ENCODE peak calls at places on chromosome 7, in nine cellular contexts. One of them, this sample, is unnamed.
A peak's percentile ranks its signal among the peaks of the same experiment; 100 is the strongest.

GRCh38 chr7:134290286-134290685 is 26.4 kb downstream of the SLC35B4 start:
- DNase-seq in Daoy: peak; percentile 25
- DNase-seq in cardiac fibroblast: peak; percentile 58
- DNase-seq in SJSA1: no peak
- DNase-seq in stimulated activated CD4-positive, alpha-beta T cell treated with anti-CD3 and anti-CD28 coated beads, Interleukin-15, amount 100 ng/mL, for 1 hour: no peak
- DNase-seq in islet precursor cell: no peak
- DNase-seq in T-helper 22 cell: no peak
- DNase-seq in right lobe of liver: no peak
- DNase-seq in stimulated activated CD8-positive, alpha-beta memory T cell treated with anti-CD3 and anti-CD28 coated beads, Interleukin-2, amount 100 ng/mL, for 48 hours: no peak
- DNase-seq in this sample: no peak

GRCh38 chr7:47465191-47465590 is 116.7 kb downstream of the TNS3 start:
- DNase-seq in islet precursor cell: no peak
- DNase-seq in stimulated activated CD4-positive, alpha-beta T cell treated with anti-CD3 and anti-CD28 coated beads, Interleukin-15, amount 100 ng/mL, for 1 hour: no peak
- DNase-seq in T-helper 22 cell: no peak
- DNase-seq in stimulated activated CD8-positive, alpha-beta memory T cell treated with anti-CD3 and anti-CD28 coated beads, Interleukin-2, amount 100 ng/mL, for 48 hours: no peak
- DNase-seq in Daoy: no peak
- DNase-seq in right lobe of liver: no peak
- DNase-seq in cardiac fibroblast: peak; percentile 24
- DNase-seq in SJSA1: no peak
- DNase-seq in this sample: no peak

GRCh38 chr7:77258593-77258992 is 59.0 kb upstream of the FGL2 start:
- DNase-seq in stimulated activated CD4-positive, alpha-beta T cell treated with anti-CD3 and anti-CD28 coated beads, Interleukin-15, amount 100 ng/mL, for 1 hour: no peak
- DNase-seq in right lobe of liver: no peak
- DNase-seq in Daoy: no peak
- DNase-seq in islet precursor cell: no peak
- DNase-seq in cardiac fibroblast: no peak
- DNase-seq in SJSA1: no peak
- DNase-seq in stimulated activated CD8-positive, alpha-beta memory T cell treated with anti-CD3 and anti-CD28 coated beads, Interleukin-2, amount 100 ng/mL, for 48 hours: no peak
- DNase-seq in T-helper 22 cell: no peak
- DNase-seq in this sample: no peak

GRCh38 chr7:117048114-117048853 is 95.0 kb downstream of the ST7 start:
- DNase-seq in SJSA1: no peak
- DNase-seq in islet precursor cell: no peak
- DNase-seq in stimulated activated CD8-positive, alpha-beta memory T cell treated with anti-CD3 and anti-CD28 coated beads, Interleukin-2, amount 100 ng/mL, for 48 hours: no peak
- DNase-seq in cardiac fibroblast: no peak
- DNase-seq in T-helper 22 cell: no peak
- DNase-seq in stimulated activated CD4-positive, alpha-beta T cell treated with anti-CD3 and anti-CD28 coated beads, Interleukin-15, amount 100 ng/mL, for 1 hour: no peak
- DNase-seq in Daoy: no peak
- DNase-seq in right lobe of liver: no peak
- DNase-seq in this sample: no peak

GRCh38 chr7:28002638-28003037 is 178.0 kb downstream of the JAZF1 start:
- DNase-seq in islet precursor cell: no peak
- DNase-seq in cardiac fibroblast: peak; percentile 46
- DNase-seq in stimulated activated CD8-positive, alpha-beta memory T cell treated with anti-CD3 and anti-CD28 coated beads, Interleukin-2, amount 100 ng/mL, for 48 hours: no peak
- DNase-seq in stimulated activated CD4-positive, alpha-beta T cell treated with anti-CD3 and anti-CD28 coated beads, Interleukin-15, amount 100 ng/mL, for 1 hour: no peak
- DNase-seq in T-helper 22 cell: no peak
- DNase-seq in right lobe of liver: no peak
- DNase-seq in SJSA1: no peak
- DNase-seq in Daoy: peak; percentile 45
- DNase-seq in this sample: peak; percentile 22

GRCh38 chr7:132785861-132786260 is 209.6 kb upstream of the PLXNA4 start:
- DNase-seq in Daoy: no peak
- DNase-seq in right lobe of liver: no peak
- DNase-seq in stimulated activated CD4-positive, alpha-beta T cell treated with anti-CD3 and anti-CD28 coated beads, Interleukin-15, amount 100 ng/mL, for 1 hour: no peak
- DNase-seq in islet precursor cell: no peak
- DNase-seq in cardiac fibroblast: no peak
- DNase-seq in stimulated activated CD8-positive, alpha-beta memory T cell treated with anti-CD3 and anti-CD28 coated beads, Interleukin-2, amount 100 ng/mL, for 48 hours: no peak
- DNase-seq in T-helper 22 cell: no peak
- DNase-seq in SJSA1: no peak
- DNase-seq in this sample: no peak

GRCh38 chr7:16801111-16801542 is 3.7 kb downstream of the AGR2 start:
- DNase-seq in stimulated activated CD4-positive, alpha-beta T cell treated with anti-CD3 and anti-CD28 coated beads, Interleukin-15, amount 100 ng/mL, for 1 hour: no peak
- DNase-seq in T-helper 22 cell: no peak
- DNase-seq in Daoy: peak; percentile 73
- DNase-seq in islet precursor cell: no peak
- DNase-seq in stimulated activated CD8-positive, alpha-beta memory T cell treated with anti-CD3 and anti-CD28 coated beads, Interleukin-2, amount 100 ng/mL, for 48 hours: no peak
- DNase-seq in cardiac fibroblast: peak; percentile 83
- DNase-seq in right lobe of liver: no peak
- DNase-seq in SJSA1: no peak
- DNase-seq in this sample: peak; percentile 78

GRCh38 chr7:39355664-39356063 is 210.5 kb upstream of the YAE1 start:
- DNase-seq in stimulated activated CD8-positive, alpha-beta memory T cell treated with anti-CD3 and anti-CD28 coated beads, Interleukin-2, amount 100 ng/mL, for 48 hours: no peak
- DNase-seq in cardiac fibroblast: no peak
- DNase-seq in T-helper 22 cell: no peak
- DNase-seq in right lobe of liver: no peak
- DNase-seq in islet precursor cell: no peak
- DNase-seq in SJSA1: no peak
- DNase-seq in stimulated activated CD4-positive, alpha-beta T cell treated with anti-CD3 and anti-CD28 coated beads, Interleukin-15, amount 100 ng/mL, for 1 hour: no peak
- DNase-seq in Daoy: peak; percentile 24
- DNase-seq in this sample: no peak

GRCh38 chr7:133698127-133698526 is 429.0 kb upstream of the LRGUK start:
- DNase-seq in Daoy: no peak
- DNase-seq in cardiac fibroblast: peak; percentile 51
- DNase-seq in right lobe of liver: no peak
- DNase-seq in stimulated activated CD4-positive, alpha-beta T cell treated with anti-CD3 and anti-CD28 coated beads, Interleukin-15, amount 100 ng/mL, for 1 hour: no peak
- DNase-seq in islet precursor cell: peak; percentile 56
- DNase-seq in stimulated activated CD8-positive, alpha-beta memory T cell treated with anti-CD3 and anti-CD28 coated beads, Interleukin-2, amount 100 ng/mL, for 48 hours: no peak
- DNase-seq in SJSA1: peak; percentile 51
- DNase-seq in T-helper 22 cell: no peak
- DNase-seq in this sample: no peak

GRCh38 chr7:38070718-38071117 is 107.3 kb upstream of the STARD3NL start:
- DNase-seq in islet precursor cell: no peak
- DNase-seq in T-helper 22 cell: no peak
- DNase-seq in cardiac fibroblast: peak; percentile 37
- DNase-seq in stimulated activated CD8-positive, alpha-beta memory T cell treated with anti-CD3 and anti-CD28 coated beads, Interleukin-2, amount 100 ng/mL, for 48 hours: no peak
- DNase-seq in stimulated activated CD4-positive, alpha-beta T cell treated with anti-CD3 and anti-CD28 coated beads, Interleukin-15, amount 100 ng/mL, for 1 hour: no peak
- DNase-seq in Daoy: peak; percentile 36
- DNase-seq in SJSA1: no peak
- DNase-seq in right lobe of liver: no peak
- DNase-seq in this sample: no peak

GRCh38 chr7:7816084-7816483 is 97.7 kb upstream of the RPA3 start:
- DNase-seq in T-helper 22 cell: no peak
- DNase-seq in Daoy: no peak
- DNase-seq in stimulated activated CD8-positive, alpha-beta memory T cell treated with anti-CD3 and anti-CD28 coated beads, Interleukin-2, amount 100 ng/mL, for 48 hours: no peak
- DNase-seq in stimulated activated CD4-positive, alpha-beta T cell treated with anti-CD3 and anti-CD28 coated beads, Interleukin-15, amount 100 ng/mL, for 1 hour: no peak
- DNase-seq in right lobe of liver: no peak
- DNase-seq in islet precursor cell: no peak
- DNase-seq in cardiac fibroblast: no peak
- DNase-seq in SJSA1: no peak
- DNase-seq in this sample: no peak

GRCh38 chr7:28207486-28208158 is 27.0 kb upstream of the JAZF1 start:
- DNase-seq in islet precursor cell: no peak
- DNase-seq in cardiac fibroblast: peak; percentile 71
- DNase-seq in stimulated activated CD8-positive, alpha-beta memory T cell treated with anti-CD3 and anti-CD28 coated beads, Interleukin-2, amount 100 ng/mL, for 48 hours: no peak
- DNase-seq in SJSA1: peak; percentile 48
- DNase-seq in Daoy: peak; percentile 79
- DNase-seq in right lobe of liver: no peak
- DNase-seq in T-helper 22 cell: no peak
- DNase-seq in stimulated activated CD4-positive, alpha-beta T cell treated with anti-CD3 and anti-CD28 coated beads, Interleukin-15, amount 100 ng/mL, for 1 hour: no peak
- DNase-seq in this sample: no peak

GRCh38 chr7:35725280-35725680 is 30.3 kb upstream of the HERPUD2 start:
- DNase-seq in cardiac fibroblast: no peak
- DNase-seq in Daoy: no peak
- DNase-seq in SJSA1: no peak
- DNase-seq in stimulated activated CD8-positive, alpha-beta memory T cell treated with anti-CD3 and anti-CD28 coated beads, Interleukin-2, amount 100 ng/mL, for 48 hours: peak; percentile 26
- DNase-seq in stimulated activated CD4-positive, alpha-beta T cell treated with anti-CD3 and anti-CD28 coated beads, Interleukin-15, amount 100 ng/mL, for 1 hour: peak; percentile 8
- DNase-seq in T-helper 22 cell: peak; percentile 77
- DNase-seq in islet precursor cell: no peak
- DNase-seq in right lobe of liver: no peak
- DNase-seq in this sample: no peak

GRCh38 chr7:125090596-125090995 is 161.0 kb upstream of the POT1 start:
- DNase-seq in SJSA1: no peak
- DNase-seq in stimulated activated CD8-positive, alpha-beta memory T cell treated with anti-CD3 and anti-CD28 coated beads, Interleukin-2, amount 100 ng/mL, for 48 hours: no peak
- DNase-seq in islet precursor cell: no peak
- DNase-seq in stimulated activated CD4-positive, alpha-beta T cell treated with anti-CD3 and anti-CD28 coated beads, Interleukin-15, amount 100 ng/mL, for 1 hour: no peak
- DNase-seq in T-helper 22 cell: no peak
- DNase-seq in Daoy: no peak
- DNase-seq in cardiac fibroblast: peak; percentile 2
- DNase-seq in right lobe of liver: no peak
- DNase-seq in this sample: no peak

GRCh38 chr7:5549096-5549896 is 125.7 kb upstream of the TNRC18 start:
- DNase-seq in T-helper 22 cell: no peak
- DNase-seq in right lobe of liver: no peak
- DNase-seq in SJSA1: peak; percentile 75
- DNase-seq in Daoy: peak; percentile 95
- DNase-seq in cardiac fibroblast: peak; percentile 94
- DNase-seq in islet precursor cell: peak; percentile 96
- DNase-seq in stimulated activated CD4-positive, alpha-beta T cell treated with anti-CD3 and anti-CD28 coated beads, Interleukin-15, amount 100 ng/mL, for 1 hour: no peak
- DNase-seq in stimulated activated CD8-positive, alpha-beta memory T cell treated with anti-CD3 and anti-CD28 coated beads, Interleukin-2, amount 100 ng/mL, for 48 hours: no peak
- DNase-seq in this sample: peak; percentile 82

GRCh38 chr7:64313740-64314491 is at the start of gene ZNF736:
- DNase-seq in stimulated activated CD8-positive, alpha-beta memory T cell treated with anti-CD3 and anti-CD28 coated beads, Interleukin-2, amount 100 ng/mL, for 48 hours: peak; percentile 76
- DNase-seq in right lobe of liver: peak; percentile 90
- DNase-seq in islet precursor cell: no peak
- DNase-seq in cardiac fibroblast: peak; percentile 97
- DNase-seq in stimulated activated CD4-positive, alpha-beta T cell treated with anti-CD3 and anti-CD28 coated beads, Interleukin-15, amount 100 ng/mL, for 1 hour: peak; percentile 63
- DNase-seq in T-helper 22 cell: peak; percentile 76
- DNase-seq in Daoy: peak; percentile 98
- DNase-seq in SJSA1: peak; percentile 48
- DNase-seq in this sample: peak; percentile 93

GRCh38 chr7:37322831-37323230 is 125.8 kb downstream of the ELMO1 start:
- DNase-seq in stimulated activated CD8-positive, alpha-beta memory T cell treated with anti-CD3 and anti-CD28 coated beads, Interleukin-2, amount 100 ng/mL, for 48 hours: no peak
- DNase-seq in Daoy: no peak
- DNase-seq in cardiac fibroblast: no peak
- DNase-seq in stimulated activated CD4-positive, alpha-beta T cell treated with anti-CD3 and anti-CD28 coated beads, Interleukin-15, amount 100 ng/mL, for 1 hour: no peak
- DNase-seq in T-helper 22 cell: no peak
- DNase-seq in SJSA1: no peak
- DNase-seq in right lobe of liver: no peak
- DNase-seq in islet precursor cell: no peak
- DNase-seq in this sample: no peak

GRCh38 chr7:19749658-19750057 is 23.8 kb downstream of the TMEM196 start:
- DNase-seq in right lobe of liver: no peak
- DNase-seq in T-helper 22 cell: no peak
- DNase-seq in stimulated activated CD4-positive, alpha-beta T cell treated with anti-CD3 and anti-CD28 coated beads, Interleukin-15, amount 100 ng/mL, for 1 hour: no peak
- DNase-seq in islet precursor cell: no peak
- DNase-seq in SJSA1: no peak
- DNase-seq in cardiac fibroblast: peak; percentile 13
- DNase-seq in stimulated activated CD8-positive, alpha-beta memory T cell treated with anti-CD3 and anti-CD28 coated beads, Interleukin-2, amount 100 ng/mL, for 48 hours: no peak
- DNase-seq in Daoy: peak; percentile 39
- DNase-seq in this sample: no peak

GRCh38 chr7:67593807-67594206 is 597.2 kb downstream of the TYW1 start:
- DNase-seq in stimulated activated CD8-positive, alpha-beta memory T cell treated with anti-CD3 and anti-CD28 coated beads, Interleukin-2, amount 100 ng/mL, for 48 hours: no peak
- DNase-seq in cardiac fibroblast: no peak
- DNase-seq in SJSA1: no peak
- DNase-seq in Daoy: no peak
- DNase-seq in islet precursor cell: no peak
- DNase-seq in T-helper 22 cell: no peak
- DNase-seq in right lobe of liver: no peak
- DNase-seq in stimulated activated CD4-positive, alpha-beta T cell treated with anti-CD3 and anti-CD28 coated beads, Interleukin-15, amount 100 ng/mL, for 1 hour: no peak
- DNase-seq in this sample: no peak

GRCh38 chr7:24825315-24825917 is 68.2 kb upstream of the GSDME start:
- DNase-seq in Daoy: no peak
- DNase-seq in islet precursor cell: no peak
- DNase-seq in T-helper 22 cell: no peak
- DNase-seq in right lobe of liver: no peak
- DNase-seq in stimulated activated CD8-positive, alpha-beta memory T cell treated with anti-CD3 and anti-CD28 coated beads, Interleukin-2, amount 100 ng/mL, for 48 hours: no peak
- DNase-seq in SJSA1: no peak
- DNase-seq in stimulated activated CD4-positive, alpha-beta T cell treated with anti-CD3 and anti-CD28 coated beads, Interleukin-15, amount 100 ng/mL, for 1 hour: no peak
- DNase-seq in cardiac fibroblast: no peak
- DNase-seq in this sample: no peak

This sample was measured in RCC 7860.